ENCODE peak calls at places on chromosomes 1 and 21, in six cellular contexts. One of them, this sample, is unnamed.

GRCh38 chr1:2437617-2438016 is 25.3 kb upstream of the PEX10 start:
- DNase-seq in IMR-90: no peak
- DNase-seq in H9: no peak
- DNase-seq in H1: no peak
- DNase-seq in neuronal stem cell: no peak
- DNase-seq in trophoblast cell: no peak
- DNase-seq in this sample: no peak

GRCh38 chr21:36841866-36842265 is 124.6 kb downstream of the HLCS start:
- DNase-seq in IMR-90: peak
- DNase-seq in H9: no peak
- DNase-seq in H1: no peak
- DNase-seq in neuronal stem cell: no peak
- DNase-seq in trophoblast cell: peak
- DNase-seq in this sample: no peak

GRCh38 chr1:32919811-32920733 is 18.9 kb upstream of the TMEM54 start:
- DNase-seq in IMR-90: peak
- DNase-seq in H9: no peak
- DNase-seq in H1: no peak
- DNase-seq in neuronal stem cell: no peak
- DNase-seq in trophoblast cell: no peak
- DNase-seq in this sample: peak

GRCh38 chr1:68269637-68270430 is 37.5 kb upstream of the WLS start:
- DNase-seq in IMR-90: peak
- DNase-seq in H9: no peak
- DNase-seq in H1: no peak
- DNase-seq in neuronal stem cell: no peak
- DNase-seq in trophoblast cell: peak
- DNase-seq in this sample: peak

GRCh38 chr1:34049477-34049876 is 115.6 kb downstream of the CSMD2 start:
- DNase-seq in IMR-90: no peak
- DNase-seq in H9: no peak
- DNase-seq in H1: no peak
- DNase-seq in neuronal stem cell: no peak
- DNase-seq in trophoblast cell: no peak
- DNase-seq in this sample: no peak

GRCh38 chr1:217857061-217857460 is 225.9 kb downstream of the SPATA17 start:
- DNase-seq in IMR-90: no peak
- DNase-seq in H9: no peak
- DNase-seq in H1: no peak
- DNase-seq in neuronal stem cell: no peak
- DNase-seq in trophoblast cell: peak
- DNase-seq in this sample: peak

GRCh38 chr1:25677193-25677773 is 60.7 kb downstream of the MAN1C1 start:
- DNase-seq in IMR-90: no peak
- DNase-seq in H9: no peak
- DNase-seq in H1: no peak
- DNase-seq in neuronal stem cell: no peak
- DNase-seq in trophoblast cell: no peak
- DNase-seq in this sample: no peak

GRCh38 chr1:65167544-65167943 is 19.5 kb downstream of the AK4 start:
- DNase-seq in IMR-90: no peak
- DNase-seq in H9: no peak
- DNase-seq in H1: no peak
- DNase-seq in neuronal stem cell: no peak
- DNase-seq in trophoblast cell: no peak
- DNase-seq in this sample: no peak

GRCh38 chr1:20760322-20760721 is 26.8 kb downstream of the HP1BP3 start:
- DNase-seq in IMR-90: no peak
- DNase-seq in H9: no peak
- DNase-seq in H1: no peak
- DNase-seq in neuronal stem cell: no peak
- DNase-seq in trophoblast cell: no peak
- DNase-seq in this sample: no peak

GRCh38 chr21:34667761-34668160 is 1.0 kb upstream of the CLIC6 start:
- DNase-seq in IMR-90: no peak
- DNase-seq in H9: no peak
- DNase-seq in H1: no peak
- DNase-seq in neuronal stem cell: no peak
- DNase-seq in trophoblast cell: no peak
- DNase-seq in this sample: no peak

GRCh38 chr1:114758251-114758832 is 558 bp upstream of the CSDE1 start:
- DNase-seq in IMR-90: no peak
- DNase-seq in H9: no peak
- DNase-seq in H1: no peak
- DNase-seq in neuronal stem cell: no peak
- DNase-seq in trophoblast cell: no peak
- DNase-seq in this sample: peak

GRCh38 chr1:56106551-56107277 is 472.6 kb downstream of the PLPP3 start:
- DNase-seq in IMR-90: no peak
- DNase-seq in H9: no peak
- DNase-seq in H1: no peak
- DNase-seq in neuronal stem cell: no peak
- DNase-seq in trophoblast cell: no peak
- DNase-seq in this sample: no peak

GRCh38 chr1:14924012-14924452 is 229.5 kb upstream of the TMEM51 start:
- DNase-seq in IMR-90: peak
- DNase-seq in H9: peak
- DNase-seq in H1: no peak
- DNase-seq in neuronal stem cell: no peak
- DNase-seq in trophoblast cell: peak
- DNase-seq in this sample: peak

GRCh38 chr1:39413902-39414528 is 77.4 kb upstream of the BMP8A start:
- DNase-seq in IMR-90: no peak
- DNase-seq in H9: no peak
- DNase-seq in H1: no peak
- DNase-seq in neuronal stem cell: no peak
- DNase-seq in trophoblast cell: no peak
- DNase-seq in this sample: no peak

GRCh38 chr1:50978144-50978851 is 8.3 kb downstream of the CDKN2C start:
- DNase-seq in IMR-90: peak
- DNase-seq in H9: peak
- DNase-seq in H1: peak
- DNase-seq in neuronal stem cell: no peak
- DNase-seq in trophoblast cell: peak
- DNase-seq in this sample: peak

DNA sequence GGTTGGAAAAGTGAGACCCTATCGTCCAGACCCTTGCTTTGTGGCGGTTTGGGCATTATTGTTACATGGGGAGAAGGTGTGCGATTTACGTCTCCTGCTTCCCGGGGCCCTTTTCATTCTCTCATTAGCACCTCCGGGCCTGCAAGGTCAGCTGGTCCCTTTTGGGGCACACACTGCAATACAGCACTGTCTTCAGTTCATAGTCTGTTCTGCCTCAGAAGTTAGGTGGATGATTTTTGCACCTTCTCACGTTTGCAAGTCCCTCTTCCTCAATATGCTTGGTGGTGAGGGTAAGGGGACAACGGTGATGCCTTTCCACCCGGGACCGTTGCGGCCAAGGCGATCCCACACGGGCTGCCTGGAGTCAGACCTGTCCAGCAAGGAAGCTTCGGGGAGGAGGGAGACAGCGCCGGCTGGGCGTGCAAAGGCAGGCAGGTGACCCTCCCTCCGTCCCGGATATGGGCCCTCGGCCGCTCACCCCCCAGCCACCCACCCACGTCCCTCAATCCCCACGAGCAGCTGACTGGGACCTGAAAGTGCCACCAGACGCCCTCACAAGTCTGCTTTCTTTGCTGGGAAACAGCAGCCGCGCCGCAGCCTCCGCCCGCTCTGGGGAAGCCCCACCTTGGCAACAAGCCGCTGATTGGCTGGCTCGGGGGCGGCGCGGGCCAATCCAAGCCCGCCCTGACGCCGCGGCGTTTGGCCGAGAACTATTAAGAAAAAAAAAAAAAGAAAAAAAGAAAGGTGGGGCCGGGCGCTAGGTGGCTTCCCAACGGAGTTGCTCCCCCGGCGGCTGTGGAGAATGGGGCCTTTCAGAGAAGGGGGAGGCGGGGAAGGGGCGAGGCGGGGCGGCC is 21.7 kb downstream of the BTG2 start:
- DNase-seq in IMR-90: peak
- DNase-seq in H9: peak
- DNase-seq in H1: peak
- DNase-seq in neuronal stem cell: peak
- DNase-seq in trophoblast cell: peak
- DNase-seq in this sample: peak
- H3K18ac ChIP-seq in IMR-90: peak
- H3K18ac ChIP-seq in H9: peak
- H3K18ac ChIP-seq in H1: peak
- H3K18ac ChIP-seq in neuronal stem cell: peak
- H3K18ac ChIP-seq in trophoblast cell: peak
- H3K18ac ChIP-seq in this sample: peak

DNA sequence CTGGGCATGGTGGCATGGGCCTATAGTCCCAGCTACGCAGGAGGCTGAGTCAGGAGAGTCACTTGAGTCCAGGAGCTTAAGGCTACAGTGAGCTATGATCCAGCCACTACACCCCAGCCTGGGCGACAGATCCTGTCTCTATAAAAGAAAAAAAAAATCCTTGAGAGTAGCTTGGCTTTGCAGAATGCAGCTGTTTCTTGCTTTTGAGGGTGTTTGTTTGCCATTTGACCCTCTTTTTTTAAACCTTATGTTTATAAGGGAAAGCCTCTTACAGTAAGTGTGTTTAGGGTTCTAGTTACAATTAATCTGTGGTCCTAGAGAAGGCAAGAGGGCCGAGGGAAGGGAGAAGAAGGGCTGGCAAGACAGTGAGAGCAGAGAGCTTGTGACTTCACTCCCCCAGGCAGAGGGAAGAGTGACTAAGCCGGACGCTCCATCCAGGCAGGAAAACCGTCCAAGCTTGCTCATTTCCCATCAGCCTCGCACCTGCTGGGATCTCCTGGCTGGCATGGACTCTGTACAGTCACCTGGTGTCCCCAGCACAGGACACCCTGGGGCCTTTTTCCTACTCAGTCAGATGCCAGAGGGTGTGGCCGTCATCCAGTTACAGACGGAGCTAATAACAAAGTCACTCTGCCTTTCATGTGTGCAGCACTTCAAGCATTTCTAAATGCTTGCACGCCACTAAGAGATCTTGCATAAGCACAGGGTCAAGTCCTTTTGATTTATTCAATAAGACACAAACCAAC is 55.5 kb upstream of the PSEN2 start:
- DNase-seq in IMR-90: peak
- DNase-seq in H9: no peak
- DNase-seq in H1: no peak
- DNase-seq in neuronal stem cell: no peak
- DNase-seq in trophoblast cell: peak
- DNase-seq in this sample: peak
- H2AFZ ChIP-seq in IMR-90: peak
- H2AFZ ChIP-seq in H9: no peak
- H2AFZ ChIP-seq in H1: no peak
- H2AFZ ChIP-seq in neuronal stem cell: peak
- H2AFZ ChIP-seq in trophoblast cell: no peak
- H2AFZ ChIP-seq in this sample: no peak

DNA sequence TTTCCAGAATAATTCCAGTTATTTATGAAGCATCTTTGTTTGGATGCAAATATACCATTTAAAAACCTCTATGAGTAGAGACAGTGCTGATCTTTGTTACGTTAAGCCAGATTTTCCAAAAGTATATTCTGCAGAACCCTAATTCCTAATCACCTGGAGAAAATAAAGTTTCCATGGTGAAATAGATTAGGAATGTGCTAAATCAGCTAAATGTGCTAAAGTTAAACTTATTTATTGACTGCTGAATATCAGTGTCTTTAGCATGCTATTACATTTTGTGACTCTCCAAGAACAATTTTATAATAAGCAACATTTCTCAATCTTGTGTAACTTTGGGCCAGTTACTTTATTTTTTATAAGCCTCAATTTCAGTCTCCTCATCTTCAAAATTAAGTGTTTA is 196.3 kb upstream of the NFIA start:
- DNase-seq in IMR-90: no peak
- DNase-seq in H9: no peak
- DNase-seq in H1: no peak
- DNase-seq in neuronal stem cell: no peak
- DNase-seq in trophoblast cell: no peak
- DNase-seq in this sample: no peak
- H2BK5ac ChIP-seq in IMR-90: no peak
- H2BK5ac ChIP-seq in H9: no peak
- H2BK5ac ChIP-seq in H1: no peak
- H2BK5ac ChIP-seq in neuronal stem cell: no peak
- H2BK5ac ChIP-seq in trophoblast cell: no peak
- H2BK5ac ChIP-seq in this sample: no peak

GRCh38 chr1:234373064-234373937 is at the start of gene COA6:
- DNase-seq in IMR-90: peak
- DNase-seq in H9: peak
- DNase-seq in H1: peak
- DNase-seq in neuronal stem cell: peak
- DNase-seq in trophoblast cell: peak
- DNase-seq in this sample: peak
- H3K18ac ChIP-seq in IMR-90: peak
- H3K18ac ChIP-seq in H9: peak
- H3K18ac ChIP-seq in H1: peak
- H3K18ac ChIP-seq in neuronal stem cell: peak
- H3K18ac ChIP-seq in trophoblast cell: peak
- H3K18ac ChIP-seq in this sample: peak

GRCh38 chr1:8947127-8947691 is 1.5 kb downstream of the CA6 start:
- DNase-seq in IMR-90: no peak
- DNase-seq in H9: no peak
- DNase-seq in H1: no peak
- DNase-seq in neuronal stem cell: no peak
- DNase-seq in trophoblast cell: no peak
- DNase-seq in this sample: no peak
- H2AFZ ChIP-seq in IMR-90: peak
- H2AFZ ChIP-seq in H9: no peak
- H2AFZ ChIP-seq in H1: peak
- H2AFZ ChIP-seq in neuronal stem cell: peak
- H2AFZ ChIP-seq in trophoblast cell: no peak
- H2AFZ ChIP-seq in this sample: no peak

DNA sequence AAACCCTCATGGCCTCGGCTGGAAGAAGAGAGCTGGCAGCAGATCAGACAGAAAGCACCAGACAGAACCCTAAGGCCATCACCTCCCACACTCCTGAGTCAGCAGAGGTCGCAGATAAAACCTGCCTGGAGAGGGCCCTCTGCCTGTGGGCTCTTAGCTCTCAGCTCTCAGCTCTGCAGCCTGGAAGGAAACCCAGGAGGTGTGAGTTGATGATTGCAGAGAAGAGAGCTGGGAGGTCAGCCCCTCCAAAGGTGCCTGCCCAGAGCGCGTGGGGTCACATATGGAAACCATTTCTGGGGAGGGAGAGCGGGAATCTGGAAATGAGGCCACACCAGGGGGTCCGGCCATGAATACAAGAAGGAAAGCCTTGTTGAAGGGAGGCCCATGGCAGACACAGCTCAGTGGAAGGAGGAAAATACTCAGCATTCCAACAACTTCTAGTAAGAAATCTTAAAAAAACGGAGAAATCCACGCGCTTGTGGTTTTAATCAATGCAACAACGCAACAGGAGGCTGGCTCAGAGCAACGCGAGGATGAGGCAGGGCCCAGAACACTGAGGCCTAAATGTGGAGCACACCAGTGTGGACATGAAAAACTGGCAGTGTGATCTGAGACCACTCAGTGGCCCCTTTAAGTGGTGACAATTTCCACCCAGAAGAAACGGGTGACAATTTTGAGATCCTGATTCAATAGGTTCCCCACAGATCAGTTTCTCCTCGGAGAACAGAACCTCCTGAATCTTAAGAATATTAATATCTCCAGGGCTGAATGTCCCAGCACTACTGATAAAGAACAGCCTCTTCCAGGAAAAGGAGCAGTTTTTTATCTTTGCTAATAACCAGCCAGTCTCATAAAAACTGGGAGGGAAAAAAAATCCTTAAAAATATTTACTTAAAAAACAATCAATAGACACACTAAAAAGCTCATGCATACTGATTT is 45.7 kb downstream of the PSMG1 start:
- DNase-seq in IMR-90: peak
- DNase-seq in H9: peak
- DNase-seq in H1: peak
- DNase-seq in neuronal stem cell: no peak
- DNase-seq in trophoblast cell: peak
- DNase-seq in this sample: peak
- H2BK5ac ChIP-seq in IMR-90: no peak
- H2BK5ac ChIP-seq in H9: no peak
- H2BK5ac ChIP-seq in H1: peak
- H2BK5ac ChIP-seq in neuronal stem cell: no peak
- H2BK5ac ChIP-seq in trophoblast cell: peak
- H2BK5ac ChIP-seq in this sample: no peak